ENCODE peak calls at places on chromosomes 11 and 22, in seven cellular contexts. E is uterus, H is tibial artery, Q is BE2C, N is ovary, P is AG10803, Z is body of pancreas. Y is an unnamed sample.

GRCh38 chr11:89437317-89437716 is 53.9 kb downstream of the NOX4 start:
- DNase-seq in E (no peak), H (no peak), Q (no peak), N (no peak), P (no peak), Z (no peak), Y (peak; percentile 7)

GRCh38 chr22:26401726-26402125 is 27.3 kb upstream of the ASPHD2 start:
- DNase-seq in E (no peak), H (no peak), Q (peak; percentile 10), N (no peak), P (no peak), Z (no peak), Y (no peak)

GRCh38 chr11:31977343-31977742 is 113.5 kb upstream of the RCN1 start:
- DNase-seq in E (no peak), H (no peak), Q (no peak), N (no peak), P (no peak), Z (no peak), Y (no peak)

GRCh38 chr11:7573558-7574296 is 59.9 kb downstream of the PPFIBP2 start:
- DNase-seq in E (no peak), H (no peak), Q (no peak), N (no peak), P (no peak), Z (no peak), Y (no peak)

GRCh38 chr11:47983464-47984397 is 3.4 kb downstream of the PTPRJ start:
- DNase-seq in E (no peak), H (no peak), Q (no peak), N (no peak), P (peak; percentile 60), Z (no peak), Y (peak; percentile 31)

GRCh38 chr11:123145661-123146060 is 49.4 kb downstream of the CLMP start:
- DNase-seq in E (no peak), H (no peak), Q (peak; percentile 92), N (no peak), P (no peak), Z (no peak), Y (peak; percentile 28)

GRCh38 chr11:125514336-125515101 is 18.5 kb upstream of the FEZ1 start:
- DNase-seq in E (no peak), H (peak; percentile 30), Q (no peak), N (no peak), P (peak; percentile 29), Z (no peak), Y (peak; percentile 15)

GRCh38 chr11:131544591-131544990 is 174.2 kb downstream of the NTM start:
- DNase-seq in E (no peak), H (no peak), Q (no peak), N (no peak), P (no peak), Z (no peak), Y (no peak)

GRCh38 chr11:4027746-4028145 is 66.9 kb upstream of the RRM1 start:
- DNase-seq in E (no peak), H (no peak), Q (no peak), N (no peak), P (peak; percentile 54), Z (no peak), Y (no peak)

GRCh38 chr11:45400594-45400993 is 114.5 kb upstream of the SYT13 start:
- DNase-seq in E (no peak), H (no peak), Q (no peak), N (no peak), P (peak; percentile 86), Z (no peak), Y (peak; percentile 82)

GRCh38 chr11:1834791-1835670 is at the start of gene SYT8:
- DNase-seq in E (no peak), H (no peak), Q (no peak), N (no peak), P (no peak), Z (peak; percentile 66), Y (no peak)

GRCh38 chr11:113045146-113045545 is 83.9 kb downstream of the NCAM1 start:
- DNase-seq in E (no peak), H (no peak), Q (peak; percentile 43), N (no peak), P (no peak), Z (no peak), Y (no peak)

GRCh38 chr11:37450613-37451012 is 852.6 kb upstream of the RAG2 start:
- DNase-seq in E (no peak), H (no peak), Q (no peak), N (no peak), P (no peak), Z (no peak), Y (peak; percentile 17)

GRCh38 chr11:123479048-123479837 is 49.2 kb downstream of the GRAMD1B start:
- DNase-seq in E (no peak), H (no peak), Q (no peak), N (no peak), P (no peak), Z (no peak), Y (no peak)

GRCh38 chr11:58905716-58906547 is 33.4 kb upstream of the GLYATL1 start:
- DNase-seq in E (no peak), H (peak; percentile 27), Q (peak; percentile 73), N (no peak), P (peak; percentile 90), Z (peak; percentile 50), Y (peak; percentile 91)

GRCh38 chr11:78194490-78194889 is 5.8 kb downstream of the USP35 start:
- DNase-seq in E (no peak), H (no peak), Q (no peak), N (no peak), P (no peak), Z (no peak), Y (no peak)

GRCh38 chr11:2399488-2400068 is 972 bp upstream of the TSSC4 start:
- DNase-seq in E (no peak), H (no peak), Q (no peak), N (no peak), P (no peak), Z (no peak), Y (peak; percentile 36)

GRCh38 chr11:17811416-17811815 is 76.8 kb downstream of the KCNC1 start:
- DNase-seq in E (no peak), H (no peak), Q (no peak), N (no peak), P (no peak), Z (no peak), Y (no peak)

GRCh38 chr11:20443596-20443995 is 56.1 kb downstream of the PRMT3 start:
- DNase-seq in E (no peak), H (no peak), Q (no peak), N (no peak), P (peak; percentile 26), Z (no peak), Y (peak; percentile 37)

GRCh38 chr22:46044718-46045458 is 67.9 kb upstream of the WNT7B start:
- DNase-seq in E (peak; percentile 43), H (peak; percentile 17), Q (no peak), N (no peak), P (no peak), Z (no peak), Y (no peak)

GRCh38 chr22:46047226-46047625 is 70.3 kb upstream of the WNT7B start:
- DNase-seq in E (peak; percentile 17), H (no peak), Q (peak; percentile 3), N (peak; percentile 17), P (no peak), Z (peak; percentile 38), Y (no peak)

GRCh38 chr22:46045459-46046298 is 68.7 kb upstream of the WNT7B start:
- DNase-seq in E (peak; percentile 39), H (peak; percentile 57), Q (no peak), N (peak; percentile 53), P (no peak), Z (peak; percentile 69), Y (no peak)

GRCh38 chr22:46047841-46048595 is 71.1 kb upstream of the WNT7B start:
- DNase-seq in E (peak; percentile 30), H (peak; percentile 72), Q (peak; percentile 3), N (peak; percentile 26), P (peak; percentile 66), Z (peak; percentile 36), Y (peak; percentile 17)

GRCh38 chr22:46046299-46046685 is 69.3 kb upstream of the WNT7B start:
- DNase-seq in E (peak; percentile 31), H (no peak), Q (no peak), N (peak; percentile 51), P (no peak), Z (no peak), Y (no peak)
- H3K4me3 ChIP-seq in E (no peak overlapping the region), H (peak overlapping the region; percentile 67), Q (no peak overlapping the region), N (peak overlapping the region; percentile 54), P (peak overlapping the region; percentile 77), Z (no peak overlapping the region), Y (no peak overlapping the region)

GRCh38 chr22:46635756-46636155 is 15.6 kb downstream of the GRAMD4 start:
- DNase-seq in E (no peak), H (no peak), Q (no peak), N (no peak), P (no peak), Z (no peak), Y (no peak)
- TF ChIP-seq CTCF in E (no peak), H (no peak), Q (peak; percentile 23), N (no peak), P (no peak), Z (no peak), Y (no peak)

DNA sequence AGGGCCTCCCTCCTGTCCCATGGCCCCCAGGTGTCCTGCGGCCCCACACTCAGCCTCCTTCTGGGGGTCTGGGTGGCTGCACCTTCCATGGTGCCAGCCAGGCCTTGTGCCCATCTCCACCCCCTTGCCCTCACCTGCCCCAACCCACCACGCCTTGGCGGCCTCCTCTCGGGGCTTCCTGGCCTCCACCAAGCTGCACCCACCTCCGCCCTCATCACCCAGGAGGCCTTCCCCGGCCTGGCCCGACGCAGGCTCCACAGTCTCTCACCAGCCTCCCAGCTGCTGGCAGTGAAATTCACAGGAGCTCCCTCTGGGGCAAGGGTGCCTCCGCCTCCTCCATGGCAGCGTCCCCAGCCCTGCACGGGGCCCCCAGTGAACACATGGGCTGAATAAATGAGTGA is 35.9 kb upstream of the WNT7B start:
- DNase-seq in E (no peak), H (no peak), Q (no peak), N (peak; percentile 70), P (no peak), Z (no peak), Y (no peak)
- H3K4me3 ChIP-seq in E (no peak overlapping the region), H (peak overlapping the region; percentile 89), Q (no peak overlapping the region), N (no peak overlapping the region), P (peak overlapping the region; percentile 79), Z (no peak overlapping the region), Y (no peak overlapping the region)

GRCh38 chr11:34870548-34871209 is 45.5 kb downstream of the APIP start:
- DNase-seq in E (no peak), H (no peak), Q (no peak), N (no peak), P (no peak), Z (no peak), Y (no peak)

GRCh38 chr11:34874202-34874601 is 42.0 kb downstream of the APIP start:
- DNase-seq in E (no peak), H (no peak), Q (no peak), N (no peak), P (no peak), Z (no peak), Y (no peak)

GRCh38 chr11:34866375-34866774 is 49.8 kb downstream of the APIP start:
- DNase-seq in E (no peak), H (peak; percentile 44), Q (no peak), N (no peak), P (peak; percentile 85), Z (no peak), Y (peak; percentile 72)

GRCh38 chr11:34865261-34865660 is 50.9 kb downstream of the APIP start:
- DNase-seq in E (no peak), H (no peak), Q (no peak), N (no peak), P (no peak), Z (no peak), Y (no peak)

DNA sequence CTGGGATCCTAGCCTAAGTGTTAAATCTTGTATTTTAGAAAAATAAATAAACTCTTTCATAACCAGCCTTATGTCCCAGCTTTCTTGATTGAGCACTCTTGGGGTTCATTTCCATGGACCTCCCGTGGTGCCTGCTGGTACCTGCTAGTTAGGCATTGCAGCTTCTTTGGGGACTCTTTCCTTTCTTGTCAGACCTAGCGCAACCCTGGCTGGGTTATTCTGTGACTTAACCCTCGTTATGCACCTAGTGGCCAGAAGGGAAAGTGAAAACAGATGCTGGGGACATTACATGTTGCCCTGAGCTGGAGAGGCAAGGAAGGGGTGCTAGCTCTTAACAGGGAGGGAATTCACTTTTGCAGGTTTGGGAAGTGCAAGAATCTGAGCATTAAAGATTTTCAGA is 46.8 kb downstream of the APIP start:
- DNase-seq in E (no peak), H (no peak), Q (no peak), N (no peak), P (no peak), Z (no peak), Y (no peak)
- TF ChIP-seq CTCF in E (no peak), H (no peak), Q (no peak), N (no peak), P (no peak), Z (no peak), Y (peak; percentile 24)